ENCODE peak calls at places on chromosome 4, in four cellular contexts. I is cardiac muscle cell; P is CD8-positive, alpha-beta memory T cell; L is left lung. K is an unnamed sample.

GRCh38 chr4:107037188-107037587 is 1.1 kb upstream of the DKK2 start:
- DNase-seq in L (no peak), P (no peak), I (peak; percentile 53), K (peak; percentile 46)

GRCh38 chr4:117479673-117480072 is 394.3 kb upstream of the TRAM1L1 start:
- DNase-seq in L (no peak), P (no peak), I (no peak), K (no peak)

GRCh38 chr4:112403072-112403945 is 106.1 kb downstream of the ALPK1 start:
- DNase-seq in L (no peak), P (no peak), I (peak; percentile 25), K (no peak)

GRCh38 chr4:47623916-47624554 is 139.0 kb downstream of the ATP10D start:
- DNase-seq in P (no peak), I (peak; percentile 79), L (no peak), K (no peak)

GRCh38 chr4:88818650-88819470 is 121.2 kb upstream of the NAP1L5 start:
- DNase-seq in P (peak; percentile 28), I (peak; percentile 66), L (peak; percentile 39), K (peak; percentile 24)

GRCh38 chr4:38565271-38566199 is 98.5 kb upstream of the KLF3 start:
- DNase-seq in L (no peak), P (no peak), I (peak; percentile 58), K (peak; percentile 6)

GRCh38 chr4:105348719-105349118 is 125.1 kb downstream of the PPA2 start:
- DNase-seq in I (no peak), P (no peak), L (no peak), K (no peak)

GRCh38 chr4:52659722-52660261 is 691 bp upstream of the USP46 start:
- DNase-seq in P (peak; percentile 19), I (peak; percentile 38), L (peak; percentile 54), K (peak; percentile 60)

GRCh38 chr4:161929966-161930365 is 233.8 kb downstream of the FSTL5 start:
- DNase-seq in I (peak; percentile 61), L (no peak), P (no peak), K (no peak)

DNA sequence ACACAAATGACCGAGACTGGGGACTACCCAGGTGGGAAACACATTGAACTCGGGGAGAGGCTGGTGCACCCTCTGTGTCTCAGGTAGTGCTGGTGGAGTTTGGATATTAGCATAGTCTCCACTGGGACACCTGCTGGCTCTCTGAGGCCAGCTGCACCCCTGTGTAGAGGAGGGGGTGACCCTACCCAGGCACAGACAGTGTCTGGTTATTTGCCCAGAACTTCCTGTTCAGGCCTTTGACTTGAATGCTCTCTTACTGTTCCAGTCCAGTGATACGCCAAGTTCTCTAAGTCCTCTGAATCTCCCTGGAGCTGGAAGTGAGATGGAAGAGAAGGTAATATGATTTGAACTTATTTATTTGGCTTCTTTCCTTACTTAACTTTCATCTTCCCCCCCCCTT is 76.9 kb downstream of the AASDH start:
- DNase-seq in I (no peak), P (no peak), L (no peak), K (no peak)
- H3K27ac ChIP-seq in I (no peak overlapping the region), P (no peak overlapping the region), L (no peak overlapping the region), K (no peak overlapping the region)

GRCh38 chr4:152700151-152700550 is 20.4 kb upstream of the TMEM154 start:
- DNase-seq in L (no peak), P (no peak), I (no peak), K (no peak)
- H3K4me3 ChIP-seq in L (no peak overlapping the region), P (no peak overlapping the region), I (no peak overlapping the region), K (no peak overlapping the region)

GRCh38 chr4:74325886-74326285 is 17.6 kb downstream of the EPGN start:
- DNase-seq in I (no peak), L (no peak), P (no peak), K (no peak)
- H3K27ac ChIP-seq in I (no peak overlapping the region), L (no peak overlapping the region), P (no peak overlapping the region), K (no peak overlapping the region)

DNA sequence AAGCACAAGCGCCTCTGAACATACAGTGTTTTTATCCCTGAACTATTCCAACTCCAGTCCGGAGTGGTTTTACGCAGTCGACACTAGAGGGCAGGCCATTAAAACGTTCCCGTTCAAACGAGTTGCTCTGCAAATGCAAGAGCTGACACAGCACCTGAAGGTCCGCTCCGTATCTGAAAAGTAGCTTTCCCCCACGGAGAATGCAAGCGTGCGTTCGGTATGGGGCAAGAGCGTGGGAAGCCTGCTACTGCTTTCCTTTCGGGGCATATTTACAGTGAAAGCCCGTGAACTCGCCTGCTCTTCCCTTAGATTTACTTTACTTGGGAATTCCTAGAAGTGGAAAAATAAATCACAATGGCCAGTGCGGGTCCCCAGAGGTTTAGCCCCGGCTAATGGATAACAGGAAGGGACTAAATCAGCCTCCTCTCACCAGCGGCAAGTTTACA is 190.8 kb downstream of the TSPAN5 start:
- DNase-seq in P (peak; percentile 50), L (peak; percentile 75), I (peak; percentile 97), K (peak; percentile 83)
- H3K4me3 ChIP-seq in P (peak overlapping the region; percentile 48), L (peak overlapping the region; percentile 10), I (peak overlapping the region; percentile 29), K (peak overlapping the region; percentile 44)

GRCh38 chr4:115657991-115658390 is 544.6 kb upstream of the NDST4 start:
- DNase-seq in I (no peak), P (no peak), L (no peak), K (no peak)
- H3K27ac ChIP-seq in I (no peak overlapping the region), P (no peak overlapping the region), L (no peak overlapping the region), K (no peak overlapping the region)

GRCh38 chr4:168566736-168567135 is 69.9 kb downstream of the PALLD start:
- DNase-seq in I (no peak), P (no peak), L (no peak), K (no peak)

GRCh38 chr4:168560184-168560834 is 63.5 kb downstream of the PALLD start:
- DNase-seq in L (peak; percentile 44), P (no peak), I (no peak), K (no peak)

GRCh38 chr4:168560835-168561210 is 64.0 kb downstream of the PALLD start:
- DNase-seq in P (no peak), I (no peak), L (no peak), K (no peak)

GRCh38 chr4:168562021-168562691 is 65.3 kb downstream of the PALLD start:
- DNase-seq in P (no peak), I (no peak), L (no peak), K (no peak)

GRCh38 chr4:168564024-168564423 is 67.2 kb downstream of the PALLD start:
- DNase-seq in L (no peak), P (no peak), I (no peak), K (no peak)
- H3K4me3 ChIP-seq in L (no peak overlapping the region), P (no peak overlapping the region), I (no peak overlapping the region), K (no peak overlapping the region)

DNA sequence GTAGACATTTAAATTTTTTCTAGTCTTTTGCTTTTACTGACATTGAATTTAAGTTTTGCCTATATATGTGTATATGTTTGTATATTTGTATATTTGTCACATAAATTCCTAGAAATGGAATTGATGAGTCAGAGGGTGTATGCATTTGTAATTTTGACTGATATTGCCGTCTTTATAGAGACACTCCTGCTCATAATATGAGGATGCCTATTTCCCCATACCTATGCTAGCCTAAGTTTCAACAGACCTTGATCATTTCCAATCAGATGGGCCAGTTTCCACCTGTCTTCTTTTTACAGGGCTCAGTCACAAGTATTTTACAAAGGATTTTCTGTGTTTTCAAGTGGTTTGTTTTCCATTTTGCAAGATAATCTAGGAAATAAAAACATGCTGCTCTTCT is 10.8 kb downstream of the PDLIM5 start:
- DNase-seq in I (no peak), L (no peak), P (no peak), K (no peak)
- H3K27ac ChIP-seq in I (no peak overlapping the region), L (no peak overlapping the region), P (no peak overlapping the region), K (no peak overlapping the region)

GRCh38 chr4:169252339-169253086 is 18.2 kb downstream of the SH3RF1 start:
- DNase-seq in P (no peak), L (no peak), I (peak; percentile 54), K (no peak)
- H3K4me3 ChIP-seq in P (no peak overlapping the region), L (no peak overlapping the region), I (no peak overlapping the region), K (no peak overlapping the region)

K was measured in dorsolateral prefrontal cortex.